ENCODE peak calls at places on chromosomes 7 and 10, in eight cellular contexts. One of them, this sample, is unnamed.

GRCh38 chr10:93225938-93226337 is 152.2 kb downstream of the CYP26A1 start:
- DNase-seq in cardiac septum: peak; percentile 63
- DNase-seq in NCI-H1694 treated with DMSO at 0.1 percent for 48 hours: no peak
- DNase-seq in effector CD4-positive, alpha-beta T cell: no peak
- DNase-seq in nephron progenitor cell: no peak
- DNase-seq in HS-5: no peak
- DNase-seq in dermis microvascular lymphatic vessel endothelial cell: no peak
- DNase-seq in ACHN: no peak
- DNase-seq in this sample: no peak

GRCh38 chr7:64277630-64278029 is 36.1 kb upstream of the ZNF736 start:
- DNase-seq in cardiac septum: no peak
- DNase-seq in NCI-H1694 treated with DMSO at 0.1 percent for 48 hours: no peak
- DNase-seq in effector CD4-positive, alpha-beta T cell: no peak
- DNase-seq in nephron progenitor cell: no peak
- DNase-seq in HS-5: no peak
- DNase-seq in dermis microvascular lymphatic vessel endothelial cell: no peak
- DNase-seq in ACHN: no peak
- DNase-seq in this sample: no peak

GRCh38 chr7:90621130-90621891 is 25.2 kb downstream of the CDK14 start:
- DNase-seq in cardiac septum: no peak
- DNase-seq in NCI-H1694 treated with DMSO at 0.1 percent for 48 hours: no peak
- DNase-seq in effector CD4-positive, alpha-beta T cell: no peak
- DNase-seq in nephron progenitor cell: no peak
- DNase-seq in HS-5: no peak
- DNase-seq in dermis microvascular lymphatic vessel endothelial cell: no peak
- DNase-seq in ACHN: no peak
- DNase-seq in this sample: peak; percentile 25

GRCh38 chr7:89621925-89622641 is 532.2 kb upstream of the STEAP1 start:
- DNase-seq in cardiac septum: no peak
- DNase-seq in NCI-H1694 treated with DMSO at 0.1 percent for 48 hours: no peak
- DNase-seq in effector CD4-positive, alpha-beta T cell: no peak
- DNase-seq in nephron progenitor cell: no peak
- DNase-seq in HS-5: no peak
- DNase-seq in dermis microvascular lymphatic vessel endothelial cell: no peak
- DNase-seq in ACHN: no peak
- DNase-seq in this sample: no peak

GRCh38 chr7:476736-477360 is 42.8 kb downstream of the PDGFA start:
- DNase-seq in cardiac septum: no peak
- DNase-seq in NCI-H1694 treated with DMSO at 0.1 percent for 48 hours: no peak
- DNase-seq in effector CD4-positive, alpha-beta T cell: no peak
- DNase-seq in nephron progenitor cell: no peak
- DNase-seq in HS-5: no peak
- DNase-seq in dermis microvascular lymphatic vessel endothelial cell: no peak
- DNase-seq in ACHN: no peak
- DNase-seq in this sample: no peak

GRCh38 chr10:18505719-18506118 is 145.7 kb downstream of the NSUN6 start:
- DNase-seq in cardiac septum: no peak
- DNase-seq in NCI-H1694 treated with DMSO at 0.1 percent for 48 hours: no peak
- DNase-seq in effector CD4-positive, alpha-beta T cell: no peak
- DNase-seq in nephron progenitor cell: no peak
- DNase-seq in HS-5: no peak
- DNase-seq in dermis microvascular lymphatic vessel endothelial cell: no peak
- DNase-seq in ACHN: no peak
- DNase-seq in this sample: no peak

GRCh38 chr10:104435822-104436221 is 82.2 kb downstream of the CFAP58 start:
- DNase-seq in cardiac septum: no peak
- DNase-seq in NCI-H1694 treated with DMSO at 0.1 percent for 48 hours: peak; percentile 1
- DNase-seq in effector CD4-positive, alpha-beta T cell: no peak
- DNase-seq in nephron progenitor cell: no peak
- DNase-seq in HS-5: no peak
- DNase-seq in dermis microvascular lymphatic vessel endothelial cell: no peak
- DNase-seq in ACHN: no peak
- DNase-seq in this sample: peak; percentile 79

GRCh38 chr7:33501368-33501767 is 372.0 kb downstream of the BBS9 start:
- DNase-seq in cardiac septum: no peak
- DNase-seq in NCI-H1694 treated with DMSO at 0.1 percent for 48 hours: no peak
- DNase-seq in effector CD4-positive, alpha-beta T cell: no peak
- DNase-seq in nephron progenitor cell: no peak
- DNase-seq in HS-5: no peak
- DNase-seq in dermis microvascular lymphatic vessel endothelial cell: no peak
- DNase-seq in ACHN: no peak
- DNase-seq in this sample: no peak

GRCh38 chr10:73586583-73586984 is 4.6 kb downstream of the USP54 start:
- DNase-seq in cardiac septum: no peak
- DNase-seq in NCI-H1694 treated with DMSO at 0.1 percent for 48 hours: no peak
- DNase-seq in effector CD4-positive, alpha-beta T cell: no peak
- DNase-seq in nephron progenitor cell: no peak
- DNase-seq in HS-5: peak; percentile 44
- DNase-seq in dermis microvascular lymphatic vessel endothelial cell: peak; percentile 46
- DNase-seq in ACHN: no peak
- DNase-seq in this sample: no peak

GRCh38 chr10:69573056-69573806 is at the start of gene NEUROG3:
- DNase-seq in cardiac septum: no peak
- DNase-seq in NCI-H1694 treated with DMSO at 0.1 percent for 48 hours: no peak
- DNase-seq in effector CD4-positive, alpha-beta T cell: no peak
- DNase-seq in nephron progenitor cell: peak; percentile 57
- DNase-seq in HS-5: no peak
- DNase-seq in dermis microvascular lymphatic vessel endothelial cell: no peak
- DNase-seq in ACHN: no peak
- DNase-seq in this sample: no peak

GRCh38 chr7:27714831-27715444 is 25.0 kb upstream of the TAX1BP1 start:
- DNase-seq in cardiac septum: no peak
- DNase-seq in NCI-H1694 treated with DMSO at 0.1 percent for 48 hours: no peak
- DNase-seq in effector CD4-positive, alpha-beta T cell: no peak
- DNase-seq in nephron progenitor cell: no peak
- DNase-seq in HS-5: no peak
- DNase-seq in dermis microvascular lymphatic vessel endothelial cell: no peak
- DNase-seq in ACHN: no peak
- DNase-seq in this sample: no peak

GRCh38 chr7:79713281-79713680 is 259.8 kb upstream of the MAGI2 start:
- DNase-seq in cardiac septum: no peak
- DNase-seq in NCI-H1694 treated with DMSO at 0.1 percent for 48 hours: peak; percentile 91
- DNase-seq in effector CD4-positive, alpha-beta T cell: no peak
- DNase-seq in nephron progenitor cell: no peak
- DNase-seq in HS-5: no peak
- DNase-seq in dermis microvascular lymphatic vessel endothelial cell: no peak
- DNase-seq in ACHN: no peak
- DNase-seq in this sample: no peak

GRCh38 chr10:22581453-22581852 is 132.9 kb downstream of the PIP4K2A start:
- DNase-seq in cardiac septum: no peak
- DNase-seq in NCI-H1694 treated with DMSO at 0.1 percent for 48 hours: no peak
- DNase-seq in effector CD4-positive, alpha-beta T cell: no peak
- DNase-seq in nephron progenitor cell: no peak
- DNase-seq in HS-5: no peak
- DNase-seq in dermis microvascular lymphatic vessel endothelial cell: no peak
- DNase-seq in ACHN: no peak
- DNase-seq in this sample: no peak

GRCh38 chr7:25032774-25033743 is 53.1 kb upstream of the OSBPL3 start:
- DNase-seq in cardiac septum: no peak
- DNase-seq in NCI-H1694 treated with DMSO at 0.1 percent for 48 hours: no peak
- DNase-seq in effector CD4-positive, alpha-beta T cell: no peak
- DNase-seq in nephron progenitor cell: no peak
- DNase-seq in HS-5: no peak
- DNase-seq in dermis microvascular lymphatic vessel endothelial cell: no peak
- DNase-seq in ACHN: no peak
- DNase-seq in this sample: no peak

GRCh38 chr7:96415293-96415940 is 93.5 kb upstream of the SLC25A13 start:
- DNase-seq in cardiac septum: no peak
- DNase-seq in NCI-H1694 treated with DMSO at 0.1 percent for 48 hours: no peak
- DNase-seq in effector CD4-positive, alpha-beta T cell: no peak
- DNase-seq in nephron progenitor cell: peak; percentile 8
- DNase-seq in HS-5: no peak
- DNase-seq in dermis microvascular lymphatic vessel endothelial cell: no peak
- DNase-seq in ACHN: no peak
- DNase-seq in this sample: no peak

GRCh38 chr7:27409311-27409710 is 166.7 kb downstream of the EVX1 start:
- DNase-seq in cardiac septum: no peak
- DNase-seq in NCI-H1694 treated with DMSO at 0.1 percent for 48 hours: no peak
- DNase-seq in effector CD4-positive, alpha-beta T cell: no peak
- DNase-seq in nephron progenitor cell: no peak
- DNase-seq in HS-5: no peak
- DNase-seq in dermis microvascular lymphatic vessel endothelial cell: no peak
- DNase-seq in ACHN: no peak
- DNase-seq in this sample: no peak

GRCh38 chr7:28768577-28769147 is 189.5 kb downstream of the TRIL start:
- DNase-seq in cardiac septum: no peak
- DNase-seq in NCI-H1694 treated with DMSO at 0.1 percent for 48 hours: no peak
- DNase-seq in effector CD4-positive, alpha-beta T cell: no peak
- DNase-seq in nephron progenitor cell: no peak
- DNase-seq in HS-5: peak; percentile 60
- DNase-seq in dermis microvascular lymphatic vessel endothelial cell: no peak
- DNase-seq in ACHN: no peak
- DNase-seq in this sample: no peak

GRCh38 chr7:23020742-23021401 is 6.9 kb upstream of the HYCC1 start:
- DNase-seq in cardiac septum: no peak
- DNase-seq in NCI-H1694 treated with DMSO at 0.1 percent for 48 hours: no peak
- DNase-seq in effector CD4-positive, alpha-beta T cell: no peak
- DNase-seq in nephron progenitor cell: no peak
- DNase-seq in HS-5: peak; percentile 99
- DNase-seq in dermis microvascular lymphatic vessel endothelial cell: no peak
- DNase-seq in ACHN: no peak
- DNase-seq in this sample: no peak

GRCh38 chr7:155298288-155298833 is 683 bp downstream of the INSIG1 start:
- DNase-seq in cardiac septum: no peak
- DNase-seq in NCI-H1694 treated with DMSO at 0.1 percent for 48 hours: no peak
- DNase-seq in effector CD4-positive, alpha-beta T cell: no peak
- DNase-seq in nephron progenitor cell: peak; percentile 19
- DNase-seq in HS-5: no peak
- DNase-seq in dermis microvascular lymphatic vessel endothelial cell: no peak
- DNase-seq in ACHN: no peak
- DNase-seq in this sample: no peak

GRCh38 chr10:78913219-78914059 is 155.3 kb upstream of the ZMIZ1 start:
- DNase-seq in cardiac septum: no peak
- DNase-seq in NCI-H1694 treated with DMSO at 0.1 percent for 48 hours: no peak
- DNase-seq in effector CD4-positive, alpha-beta T cell: no peak
- DNase-seq in nephron progenitor cell: no peak
- DNase-seq in HS-5: no peak
- DNase-seq in dermis microvascular lymphatic vessel endothelial cell: no peak
- DNase-seq in ACHN: no peak
- DNase-seq in this sample: no peak

GRCh38 chr10:86941991-86942421 is 15.4 kb downstream of the MMRN2 start:
- DNase-seq in cardiac septum: peak; percentile 24
- DNase-seq in NCI-H1694 treated with DMSO at 0.1 percent for 48 hours: no peak
- DNase-seq in effector CD4-positive, alpha-beta T cell: no peak
- DNase-seq in nephron progenitor cell: no peak
- DNase-seq in HS-5: no peak
- DNase-seq in dermis microvascular lymphatic vessel endothelial cell: no peak
- DNase-seq in ACHN: no peak
- DNase-seq in this sample: no peak

GRCh38 chr7:2732388-2732787 is 44.4 kb downstream of the AMZ1 start:
- DNase-seq in cardiac septum: peak; percentile 58
- DNase-seq in NCI-H1694 treated with DMSO at 0.1 percent for 48 hours: no peak
- DNase-seq in effector CD4-positive, alpha-beta T cell: no peak
- DNase-seq in nephron progenitor cell: no peak
- DNase-seq in HS-5: no peak
- DNase-seq in dermis microvascular lymphatic vessel endothelial cell: no peak
- DNase-seq in ACHN: no peak
- DNase-seq in this sample: no peak

GRCh38 chr7:106054971-106055370 is 57.1 kb downstream of the SYPL1 start:
- DNase-seq in cardiac septum: no peak
- DNase-seq in NCI-H1694 treated with DMSO at 0.1 percent for 48 hours: no peak
- DNase-seq in effector CD4-positive, alpha-beta T cell: no peak
- DNase-seq in nephron progenitor cell: no peak
- DNase-seq in HS-5: no peak
- DNase-seq in dermis microvascular lymphatic vessel endothelial cell: no peak
- DNase-seq in ACHN: no peak
- DNase-seq in this sample: no peak

GRCh38 chr10:8035641-8036520 is 18.6 kb upstream of the GATA3 start:
- DNase-seq in cardiac septum: no peak
- DNase-seq in NCI-H1694 treated with DMSO at 0.1 percent for 48 hours: no peak
- DNase-seq in effector CD4-positive, alpha-beta T cell: no peak
- DNase-seq in nephron progenitor cell: peak; percentile 28
- DNase-seq in HS-5: no peak
- DNase-seq in dermis microvascular lymphatic vessel endothelial cell: no peak
- DNase-seq in ACHN: no peak
- DNase-seq in this sample: no peak

GRCh38 chr7:66921396-66921917 is 432 bp downstream of the TMEM248 start:
- DNase-seq in cardiac septum: no peak
- DNase-seq in NCI-H1694 treated with DMSO at 0.1 percent for 48 hours: no peak
- DNase-seq in effector CD4-positive, alpha-beta T cell: no peak
- DNase-seq in nephron progenitor cell: peak; percentile 50
- DNase-seq in HS-5: no peak
- DNase-seq in dermis microvascular lymphatic vessel endothelial cell: no peak
- DNase-seq in ACHN: peak; percentile 49
- DNase-seq in this sample: peak; percentile 31

GRCh38 chr7:81583882-81584533 is 185.8 kb downstream of the HGF start:
- DNase-seq in cardiac septum: no peak
- DNase-seq in NCI-H1694 treated with DMSO at 0.1 percent for 48 hours: no peak
- DNase-seq in effector CD4-positive, alpha-beta T cell: no peak
- DNase-seq in nephron progenitor cell: no peak
- DNase-seq in HS-5: no peak
- DNase-seq in dermis microvascular lymphatic vessel endothelial cell: no peak
- DNase-seq in ACHN: no peak
- DNase-seq in this sample: no peak

GRCh38 chr10:58220769-58221448 is 46.8 kb downstream of the IPMK start:
- DNase-seq in cardiac septum: no peak
- DNase-seq in NCI-H1694 treated with DMSO at 0.1 percent for 48 hours: no peak
- DNase-seq in effector CD4-positive, alpha-beta T cell: no peak
- DNase-seq in nephron progenitor cell: no peak
- DNase-seq in HS-5: peak; percentile 52
- DNase-seq in dermis microvascular lymphatic vessel endothelial cell: no peak
- DNase-seq in ACHN: no peak
- DNase-seq in this sample: no peak

GRCh38 chr7:32935558-32935957 is 21.7 kb upstream of the FKBP9 start:
- DNase-seq in cardiac septum: no peak
- DNase-seq in NCI-H1694 treated with DMSO at 0.1 percent for 48 hours: no peak
- DNase-seq in effector CD4-positive, alpha-beta T cell: no peak
- DNase-seq in nephron progenitor cell: no peak
- DNase-seq in HS-5: no peak
- DNase-seq in dermis microvascular lymphatic vessel endothelial cell: no peak
- DNase-seq in ACHN: no peak
- DNase-seq in this sample: no peak

GRCh38 chr10:88114368-88114767 is 250.9 kb downstream of the PTEN start:
- DNase-seq in cardiac septum: no peak
- DNase-seq in NCI-H1694 treated with DMSO at 0.1 percent for 48 hours: peak; percentile 39
- DNase-seq in effector CD4-positive, alpha-beta T cell: no peak
- DNase-seq in nephron progenitor cell: no peak
- DNase-seq in HS-5: no peak
- DNase-seq in dermis microvascular lymphatic vessel endothelial cell: peak; percentile 76
- DNase-seq in ACHN: peak; percentile 63
- DNase-seq in this sample: peak; percentile 70